ENCODE peak calls at places on chromosomes 1 and 21, in six cellular contexts. N is GM13976, T is glutamatergic neuron, K is WERI-Rb-1, B is heart right ventricle, W is kidney epithelial cell. I is an unnamed sample.

GRCh38 chr1:173294853-173295252 is 87.7 kb upstream of the TNFSF4 start:
- DNase-seq in W (no peak), B (no peak), K (no peak), N (no peak), T (no peak), I (no peak)

GRCh38 chr21:46056450-46056903 is 41.4 kb upstream of the COL6A2 start:
- DNase-seq in K (no peak), T (no peak), W (no peak), N (no peak), B (peak; percentile 83), I (no peak)

GRCh38 chr1:93908394-93909145 is 660 bp downstream of the GCLM start:
- DNase-seq in T (peak; percentile 32), K (peak; percentile 17), N (peak; percentile 55), B (peak; percentile 50), W (no peak), I (no peak)

GRCh38 chr1:154729031-154729442 is 121.1 kb upstream of the ADAR start:
- DNase-seq in T (no peak), N (no peak), B (no peak), W (no peak), K (no peak), I (no peak)

GRCh38 chr1:54376085-54377039 is 29.8 kb downstream of the SSBP3 start:
- DNase-seq in K (peak; percentile 71), W (no peak), T (no peak), B (no peak), N (peak; percentile 83), I (no peak)

GRCh38 chr1:38235705-38236104 is 189.1 kb upstream of the POU3F1 start:
- DNase-seq in T (no peak), K (no peak), B (no peak), N (no peak), W (peak; percentile 51), I (peak; percentile 82)

GRCh38 chr1:4690951-4691675 is 36.7 kb downstream of the AJAP1 start:
- DNase-seq in W (no peak), N (no peak), K (no peak), B (no peak), T (no peak), I (no peak)

GRCh38 chr1:194297999-194298598 is 1111.7 kb upstream of the B3GALT2 start:
- DNase-seq in K (no peak), T (no peak), B (no peak), N (no peak), W (no peak), I (no peak)

GRCh38 chr1:2347907-2348306 is 43.4 kb downstream of the MORN1 start:
- DNase-seq in W (no peak), N (no peak), B (peak; percentile 3), K (no peak), T (peak; percentile 19), I (no peak)

GRCh38 chr1:4345126-4345525 is 309.3 kb upstream of the AJAP1 start:
- DNase-seq in T (no peak), K (no peak), W (no peak), B (no peak), N (no peak), I (no peak)

GRCh38 chr1:36480161-36480560 is 2.6 kb downstream of the CSF3R start:
- DNase-seq in B (no peak), N (no peak), T (no peak), W (no peak), K (no peak), I (no peak)

GRCh38 chr1:2451744-2452582 is 24.1 kb upstream of the PLCH2 start:
- DNase-seq in N (no peak), W (peak; percentile 89), T (no peak), K (peak; percentile 72), B (no peak), I (peak; percentile 30)

GRCh38 chr1:14896381-14897079 is 257.0 kb upstream of the TMEM51 start:
- DNase-seq in K (no peak), N (no peak), B (no peak), T (no peak), W (no peak), I (no peak)

GRCh38 chr21:45971487-45972352 is 9.8 kb upstream of the COL6A1 start:
- DNase-seq in W (no peak), B (peak; percentile 76), N (peak; percentile 32), T (peak; percentile 55), K (peak; percentile 7), I (no peak)

GRCh38 chr1:160120797-160121196 is 5.2 kb downstream of the ATP1A2 start:
- DNase-seq in N (no peak), K (no peak), W (no peak), B (no peak), T (no peak), I (no peak)

GRCh38 chr1:181324797-181325616 is 158.3 kb upstream of the CACNA1E start:
- DNase-seq in T (no peak), B (no peak), W (peak; percentile 29), N (peak; percentile 15), K (no peak), I (no peak)

GRCh38 chr1:55466343-55466742 is 251.2 kb upstream of the USP24 start:
- DNase-seq in W (no peak), N (no peak), B (no peak), K (no peak), T (no peak), I (no peak)

DNA sequence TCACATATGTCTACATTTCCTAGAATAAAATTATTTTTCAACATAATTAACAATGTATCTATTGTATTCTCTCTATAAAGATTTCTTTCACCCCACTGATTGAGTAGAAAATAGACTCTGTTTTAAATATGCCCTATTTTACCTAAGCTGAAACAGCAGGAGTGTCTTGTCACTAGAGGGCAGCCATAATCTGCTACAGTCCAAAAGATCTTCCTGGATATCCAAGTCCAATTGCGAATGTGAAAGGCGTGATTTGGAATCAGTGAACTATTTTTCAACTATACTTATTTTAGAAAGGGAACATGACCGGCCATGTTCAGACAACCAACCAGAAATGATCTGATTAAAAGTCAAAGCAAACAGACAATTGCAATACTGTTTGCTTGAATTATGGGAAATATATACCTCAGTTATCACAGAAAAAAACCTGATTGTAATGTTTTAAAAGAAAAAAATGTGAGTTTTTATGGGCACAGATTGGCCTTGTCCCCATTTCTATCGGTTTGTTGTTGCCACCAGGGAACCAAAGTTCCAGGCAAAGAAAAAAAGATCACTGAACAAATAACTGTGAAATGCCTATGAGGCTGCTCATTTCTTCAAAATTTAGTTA is 1211.0 kb upstream of the ADGRL4 start:
- DNase-seq in W (peak; percentile 43), B (no peak), T (no peak), N (no peak), K (peak; percentile 26), I (peak; percentile 29)
- TF ChIP-seq CTCF in W (peak; percentile 76), B (peak; percentile 52), T (no peak), N (peak; percentile 9), K (peak; percentile 50), I (peak; percentile 88)

GRCh38 chr1:11907275-11908138 is 18.7 kb downstream of the KIAA2013 start:
- DNase-seq in K (peak; percentile 94), B (peak; percentile 90), W (peak; percentile 77), N (peak; percentile 91), T (peak; percentile 90), I (peak; percentile 76)
- TF ChIP-seq CTCF in K (peak; percentile 69), B (peak; percentile 98), W (peak; percentile 90), N (peak; percentile 95), T (peak; percentile 55), I (peak; percentile 71)

GRCh38 chr1:26584022-26584485 is 54.5 kb downstream of the RPS6KA1 start:
- DNase-seq in K (peak; percentile 52), N (no peak), T (no peak), W (no peak), B (no peak), I (no peak)
- TF ChIP-seq CTCF in K (peak; percentile 73), N (peak; percentile 17), T (no peak), W (no peak), B (no peak), I (peak; percentile 49)

DNA sequence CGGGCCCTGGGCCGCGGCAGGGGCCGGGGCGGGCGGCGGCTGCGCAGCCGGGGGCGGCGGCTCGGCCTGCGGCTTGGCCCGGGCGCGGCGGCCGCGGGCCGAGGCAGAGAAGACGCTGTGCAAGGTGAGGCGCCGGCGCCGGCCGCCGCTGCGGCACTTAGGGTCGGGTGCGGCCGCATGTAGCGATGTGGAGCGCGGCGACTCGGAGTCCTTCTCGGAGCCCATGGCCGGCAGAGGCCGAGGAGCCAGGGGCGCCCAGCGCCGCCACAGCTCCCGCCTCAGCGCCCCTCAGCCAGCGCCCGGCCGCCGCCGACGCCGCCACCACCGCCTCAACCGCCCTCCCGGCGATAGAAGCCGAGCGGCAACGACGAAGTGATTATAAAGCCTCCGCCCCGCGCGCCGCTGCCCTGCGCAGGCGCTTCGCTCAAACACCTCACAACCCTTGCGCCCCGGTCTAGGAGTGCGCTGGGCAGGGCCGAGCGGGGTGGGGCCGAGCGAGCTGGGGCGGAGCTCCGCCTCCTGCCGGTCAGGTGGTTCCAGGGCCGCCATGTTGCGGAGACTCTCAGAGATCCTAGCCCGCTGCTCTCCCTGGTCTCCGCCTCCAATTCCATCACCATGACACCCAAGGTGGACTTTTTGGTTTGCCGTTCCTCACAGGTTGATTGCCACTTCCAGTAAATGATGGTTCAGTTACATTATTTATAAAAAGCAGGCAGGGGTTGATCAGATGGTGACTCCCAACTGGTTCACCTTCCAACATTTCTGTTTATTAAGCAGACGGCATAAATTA is at the start of gene RNF19B:
- DNase-seq in W (peak; percentile 72), B (peak; percentile 95), T (peak; percentile 97), K (peak; percentile 97), N (peak; percentile 98), I (no peak)
- TF ChIP-seq CTCF in W (no peak), B (peak; percentile 20), T (peak; percentile 48), K (no peak), N (no peak), I (no peak)

GRCh38 chr1:109171646-109172045 is 42.1 kb upstream of the SARS1 start:
- DNase-seq in B (no peak), W (no peak), N (no peak), K (no peak), T (no peak), I (no peak)
- TF ChIP-seq CTCF in B (no peak), W (no peak), N (no peak), K (no peak), T (no peak), I (no peak)

GRCh38 chr1:158204458-158204827 is 23.7 kb downstream of the CD1D start:
- DNase-seq in W (no peak), T (no peak), K (no peak), N (no peak), B (no peak), I (no peak)

GRCh38 chr1:158199840-158200239 is 19.1 kb downstream of the CD1D start:
- DNase-seq in T (no peak), W (no peak), N (no peak), K (no peak), B (no peak), I (no peak)

GRCh38 chr1:158200509-158200908 is 19.8 kb downstream of the CD1D start:
- DNase-seq in N (no peak), T (no peak), K (no peak), B (no peak), W (no peak), I (no peak)

GRCh38 chr1:158208717-158209116 is 28.0 kb downstream of the CD1D start:
- DNase-seq in B (no peak), K (no peak), W (no peak), T (no peak), N (no peak), I (no peak)

GRCh38 chr1:158203693-158204457 is 23.2 kb downstream of the CD1D start:
- DNase-seq in W (peak; percentile 7), K (peak; percentile 37), B (no peak), N (peak; percentile 44), T (no peak), I (peak; percentile 26)
- TF ChIP-seq CTCF in W (peak; percentile 72), K (peak; percentile 60), B (peak; percentile 82), N (peak; percentile 52), T (peak; percentile 93), I (peak; percentile 78)